ENCODE peak calls at places on chromosomes 7 and 10, in nine cellular contexts. W is AG10803; B is keratinocyte; I is CD8-positive, alpha-beta memory T cell; Q is NB4; R is sigmoid colon; Z is skeletal muscle cell; T is fibroblast of the aortic adventitia; S is lung. J is an unnamed sample.

GRCh38 chr10:133045556-133046483 is 41.9 kb upstream of the ADGRA1 start:
- DNase-seq in W (no peak), B (no peak), I (no peak), Q (no peak), R (no peak), Z (no peak), T (no peak), S (no peak), J (no peak)

GRCh38 chr7:76282344-76283253 is 19.9 kb upstream of the HSPB1 start:
- DNase-seq in W (no peak), B (no peak), I (peak), Q (no peak), R (no peak), Z (no peak), T (no peak), S (no peak), J (no peak)

GRCh38 chr10:6929157-6929830 is 349.2 kb upstream of the PRKCQ start:
- DNase-seq in W (no peak), B (no peak), I (no peak), Q (peak), R (no peak), Z (no peak), T (no peak), S (no peak), J (no peak)

GRCh38 chr10:17617031-17617911 is at the start of gene HACD1:
- DNase-seq in W (peak), B (no peak), I (peak), Q (peak), R (peak), Z (peak), T (peak), S (peak), J (peak)

GRCh38 chr10:88473989-88474883 is 108.9 kb downstream of the RNLS start:
- DNase-seq in W (no peak), B (peak), I (no peak), Q (no peak), R (no peak), Z (no peak), T (no peak), S (peak), J (peak)

GRCh38 chr10:70805619-70806215 is 10.0 kb upstream of the SGPL1 start:
- DNase-seq in W (no peak), B (no peak), I (no peak), Q (no peak), R (no peak), Z (no peak), T (no peak), S (no peak), J (no peak)

GRCh38 chr10:119608316-119609155 is 11.8 kb upstream of the TIAL1 start:
- DNase-seq in W (peak), B (no peak), I (peak), Q (peak), R (peak), Z (no peak), T (peak), S (peak), J (peak)

GRCh38 chr10:114766470-114766869 is 55.1 kb upstream of the FHIP2A start:
- DNase-seq in W (no peak), B (no peak), I (no peak), Q (no peak), R (no peak), Z (no peak), T (no peak), S (no peak), J (no peak)

GRCh38 chr10:31004611-31005193 is 27.0 kb downstream of the ZNF438 start:
- DNase-seq in W (peak), B (no peak), I (no peak), Q (peak), R (no peak), Z (peak), T (peak), S (no peak), J (peak)

GRCh38 chr10:119118231-119118630 is 14.3 kb downstream of the DENND10 start:
- DNase-seq in W (no peak), B (no peak), I (no peak), Q (no peak), R (peak), Z (no peak), T (no peak), S (no peak), J (no peak)

GRCh38 chr10:52368725-52369124 is 54.6 kb downstream of the DKK1 start:
- DNase-seq in W (no peak), B (no peak), I (no peak), Q (no peak), R (no peak), Z (no peak), T (no peak), S (no peak), J (no peak)

GRCh38 chr10:78751716-78752115 is 317.1 kb upstream of the ZMIZ1 start:
- DNase-seq in W (no peak), B (no peak), I (no peak), Q (no peak), R (no peak), Z (no peak), T (no peak), S (no peak), J (no peak)

GRCh38 chr10:78202386-78202785 is 168.7 kb downstream of the RPS24 start:
- DNase-seq in W (no peak), B (no peak), I (no peak), Q (no peak), R (no peak), Z (no peak), T (no peak), S (no peak), J (no peak)

GRCh38 chr7:1781369-1781768 is 111.3 kb downstream of the ELFN1 start:
- DNase-seq in W (no peak), B (no peak), I (no peak), Q (no peak), R (no peak), Z (no peak), T (no peak), S (no peak), J (no peak)

GRCh38 chr10:34689053-34689452 is 126.0 kb downstream of the PARD3 start:
- DNase-seq in W (peak), B (no peak), I (no peak), Q (no peak), R (no peak), Z (no peak), T (peak), S (no peak), J (peak)

GRCh38 chr7:1242601-1243289 is 10.1 kb downstream of the UNCX start:
- DNase-seq in W (no peak), B (no peak), I (no peak), Q (no peak), R (no peak), Z (no peak), T (no peak), S (no peak), J (no peak)

GRCh38 chr10:119007211-119007574 is 22.3 kb upstream of the NANOS1 start:
- DNase-seq in W (no peak), B (no peak), I (no peak), Q (no peak), R (no peak), Z (no peak), T (no peak), S (no peak), J (no peak)

GRCh38 chr7:134710854-134711624 is 64.4 kb downstream of the BPGM start:
- DNase-seq in W (no peak), B (no peak), I (peak), Q (no peak), R (no peak), Z (no peak), T (no peak), S (no peak), J (no peak)

GRCh38 chr10:49518982-49519578 is 19.8 kb downstream of the ERCC6 start:
- DNase-seq in W (peak), B (no peak), I (no peak), Q (peak), R (no peak), Z (peak), T (peak), S (no peak), J (peak)

GRCh38 chr10:96450514-96451207 is 63.1 kb downstream of the TLL2 start:
- DNase-seq in W (no peak), B (no peak), I (no peak), Q (no peak), R (no peak), Z (no peak), T (no peak), S (no peak), J (no peak)

GRCh38 chr10:12614390-12615003 is 265.1 kb downstream of the CAMK1D start:
- DNase-seq in W (no peak), B (no peak), I (no peak), Q (no peak), R (no peak), Z (no peak), T (no peak), S (no peak), J (no peak)

GRCh38 chr10:123361832-123362231 is 207.6 kb downstream of the BUB3 start:
- DNase-seq in W (no peak), B (no peak), I (no peak), Q (no peak), R (no peak), Z (no peak), T (no peak), S (no peak), J (no peak)

GRCh38 chr7:45586748-45587520 is 12.8 kb downstream of the ADCY1 start:
- DNase-seq in W (no peak), B (no peak), I (no peak), Q (no peak), R (peak), Z (no peak), T (no peak), S (no peak), J (no peak)

GRCh38 chr10:62244785-62245595 is 23.7 kb downstream of the RTKN2 start:
- DNase-seq in W (peak), B (no peak), I (peak), Q (peak), R (no peak), Z (no peak), T (peak), S (no peak), J (peak)

GRCh38 chr7:140200102-140200989 is 23.6 kb upstream of the KDM7A start:
- DNase-seq in W (peak), B (peak), I (no peak), Q (no peak), R (peak), Z (no peak), T (peak), S (no peak), J (no peak)

GRCh38 chr7:141652691-141653090 is 49.3 kb downstream of the DENND11 start:
- DNase-seq in W (no peak), B (no peak), I (no peak), Q (no peak), R (no peak), Z (no peak), T (no peak), S (no peak), J (no peak)

GRCh38 chr7:47255007-47255406 is 326.9 kb downstream of the TNS3 start:
- DNase-seq in W (no peak), B (no peak), I (no peak), Q (no peak), R (no peak), Z (no peak), T (no peak), S (no peak), J (no peak)

GRCh38 chr7:112202819-112203218 is 3.4 kb downstream of the DOCK4 start:
- DNase-seq in W (no peak), B (no peak), I (no peak), Q (peak), R (peak), Z (no peak), T (peak), S (peak), J (no peak)

GRCh38 chr7:90538405-90538804 is 57.7 kb upstream of the CDK14 start:
- DNase-seq in W (no peak), B (no peak), I (no peak), Q (no peak), R (no peak), Z (no peak), T (no peak), S (no peak), J (no peak)

GRCh38 chr10:90738885-90739284 is 119.0 kb downstream of the HTR7 start:
- DNase-seq in W (no peak), B (no peak), I (no peak), Q (no peak), R (no peak), Z (no peak), T (no peak), S (no peak), J (no peak)

GRCh38 chr7:98212532-98213041 is 1.3 kb downstream of the BHLHA15 start:
- DNase-seq in W (no peak), B (no peak), I (no peak), Q (no peak), R (peak), Z (no peak), T (no peak), S (no peak), J (no peak)

GRCh38 chr10:102645388-102645740 is 1.1 kb downstream of the TRIM8 start:
- DNase-seq in W (no peak), B (no peak), I (peak), Q (peak), R (peak), Z (no peak), T (no peak), S (peak), J (peak)

GRCh38 chr10:5659702-5660528 is 6.5 kb downstream of the ASB13 start:
- DNase-seq in W (peak), B (peak), I (no peak), Q (peak), R (no peak), Z (peak), T (peak), S (peak), J (peak)

GRCh38 chr10:101215397-101216206 is 13.7 kb downstream of the LBX1 start:
- DNase-seq in W (no peak), B (no peak), I (no peak), Q (no peak), R (no peak), Z (no peak), T (no peak), S (no peak), J (no peak)

GRCh38 chr10:101216631-101217425 is 12.4 kb downstream of the LBX1 start:
- DNase-seq in W (no peak), B (no peak), I (no peak), Q (no peak), R (no peak), Z (no peak), T (no peak), S (no peak), J (no peak)

GRCh38 chr10:101217450-101218281 is 11.6 kb downstream of the LBX1 start:
- DNase-seq in W (peak), B (no peak), I (no peak), Q (no peak), R (no peak), Z (no peak), T (no peak), S (no peak), J (no peak)

GRCh38 chr10:101214446-101215396 is 14.5 kb downstream of the LBX1 start:
- DNase-seq in W (no peak), B (peak), I (peak), Q (peak), R (no peak), Z (no peak), T (peak), S (peak), J (peak)

DNA sequence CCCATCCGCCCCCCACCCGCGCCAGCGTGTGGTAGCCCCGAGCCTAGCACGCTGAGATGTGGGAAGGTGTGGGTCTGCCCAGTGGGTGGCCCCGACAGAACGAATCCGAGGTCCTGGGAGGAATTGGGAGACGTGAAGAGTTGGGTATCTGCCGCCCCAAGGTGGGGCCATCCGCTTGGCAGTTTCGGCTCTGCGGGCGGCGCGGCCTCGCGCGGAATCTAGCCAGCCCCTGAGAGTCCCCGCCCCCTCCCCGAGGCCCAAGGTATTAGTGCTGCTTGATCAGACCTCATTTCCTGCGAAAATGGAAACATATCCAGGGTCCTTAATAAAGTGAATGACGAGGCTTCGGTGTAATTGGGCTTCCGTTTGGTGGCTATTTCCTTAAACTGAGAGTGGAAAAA is 13.1 kb downstream of the LBX1 start:
- DNase-seq in W (no peak), B (no peak), I (no peak), Q (no peak), R (no peak), Z (no peak), T (no peak), S (no peak), J (no peak)
- H3K4me3 ChIP-seq in W (no peak), B (no peak), I (no peak), Q (no peak), R (no peak), Z (no peak), T (no peak), S (no peak), J (no peak)

GRCh38 chr7:128104109-128104742 is 73.0 kb upstream of the LRRC4 start:
- DNase-seq in W (peak), B (no peak), I (no peak), Q (peak), R (no peak), Z (peak), T (peak), S (no peak), J (no peak)
- H3K4me3 ChIP-seq in W (peak), B (no peak), I (peak), Q (peak), R (peak), Z (peak), T (peak), S (no peak), J (no peak)

GRCh38 chr7:128444242-128444641 is 11.4 kb upstream of the HILPDA start:
- DNase-seq in W (no peak), B (no peak), I (no peak), Q (no peak), R (no peak), Z (no peak), T (no peak), S (no peak), J (no peak)
- H3K4me3 ChIP-seq in W (no peak), B (no peak), I (no peak), Q (no peak), R (no peak), Z (no peak), T (no peak), S (no peak), J (no peak)

GRCh38 chr7:42227931-42228591 is 8.9 kb downstream of the GLI3 start:
- DNase-seq in W (no peak), B (no peak), I (no peak), Q (no peak), R (peak), Z (no peak), T (peak), S (no peak), J (no peak)
- H3K4me3 ChIP-seq in W (peak), B (peak), I (no peak), Q (no peak), R (peak), Z (peak), T (peak), S (peak), J (no peak)

DNA sequence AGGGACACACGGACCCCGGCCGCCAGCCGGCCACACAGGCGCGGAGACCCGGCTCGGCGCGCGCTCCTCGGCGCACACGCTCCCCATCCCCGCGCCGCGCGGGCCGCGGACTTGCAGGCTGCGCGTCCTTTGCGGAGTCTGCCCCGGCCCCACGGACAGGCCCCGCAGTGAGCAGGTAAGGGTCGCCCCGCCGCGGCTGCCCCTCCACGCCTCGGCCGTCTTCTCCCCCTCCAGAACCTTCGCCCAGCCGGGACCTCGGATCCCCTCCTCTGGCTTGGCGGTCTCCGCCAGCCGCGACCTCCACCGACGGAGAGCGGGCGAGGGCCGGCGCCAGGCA is 364 bp downstream of the ADCYAP1R1 start:
- DNase-seq in W (no peak), B (no peak), I (no peak), Q (no peak), R (no peak), Z (no peak), T (no peak), S (no peak), J (no peak)
- H3K4me3 ChIP-seq in W (no peak), B (no peak), I (no peak), Q (no peak), R (peak), Z (no peak), T (no peak), S (peak), J (no peak)

GRCh38 chr10:23171232-23171876 is 20.8 kb upstream of the PTF1A start:
- DNase-seq in W (peak), B (no peak), I (no peak), Q (peak), R (no peak), Z (no peak), T (peak), S (no peak), J (peak)
- H3K4me3 ChIP-seq in W (no peak), B (no peak), I (no peak), Q (no peak), R (no peak), Z (no peak), T (no peak), S (no peak), J (no peak)

GRCh38 chr7:116509982-116510579 is 10.5 kb downstream of the CAV2 start:
- DNase-seq in W (peak), B (no peak), I (no peak), Q (no peak), R (no peak), Z (no peak), T (no peak), S (no peak), J (no peak)

GRCh38 chr7:116512524-116513188 is 12.2 kb upstream of the CAV1 start:
- DNase-seq in W (peak), B (no peak), I (no peak), Q (no peak), R (no peak), Z (no peak), T (peak), S (no peak), J (peak)

GRCh38 chr7:116515584-116515983 is 9.3 kb upstream of the CAV1 start:
- DNase-seq in W (no peak), B (no peak), I (no peak), Q (no peak), R (no peak), Z (no peak), T (no peak), S (no peak), J (no peak)

GRCh38 chr7:116511552-116512523 is 12.3 kb downstream of the CAV2 start:
- DNase-seq in W (peak), B (no peak), I (no peak), Q (peak), R (no peak), Z (no peak), T (no peak), S (no peak), J (peak)

GRCh38 chr7:116510795-116511194 is 11.3 kb downstream of the CAV2 start:
- DNase-seq in W (no peak), B (no peak), I (no peak), Q (no peak), R (no peak), Z (no peak), T (no peak), S (no peak), J (no peak)
- H3K4me3 ChIP-seq in W (no peak), B (no peak), I (no peak), Q (no peak), R (no peak), Z (no peak), T (no peak), S (no peak), J (no peak)

GRCh38 chr7:114930829-114931655 is 9.1 kb downstream of the MDFIC start:
- DNase-seq in W (no peak), B (no peak), I (no peak), Q (peak), R (no peak), Z (no peak), T (peak), S (no peak), J (no peak)
- H3K4me3 ChIP-seq in W (no peak), B (no peak), I (peak), Q (no peak), R (no peak), Z (no peak), T (no peak), S (no peak), J (no peak)

DNA sequence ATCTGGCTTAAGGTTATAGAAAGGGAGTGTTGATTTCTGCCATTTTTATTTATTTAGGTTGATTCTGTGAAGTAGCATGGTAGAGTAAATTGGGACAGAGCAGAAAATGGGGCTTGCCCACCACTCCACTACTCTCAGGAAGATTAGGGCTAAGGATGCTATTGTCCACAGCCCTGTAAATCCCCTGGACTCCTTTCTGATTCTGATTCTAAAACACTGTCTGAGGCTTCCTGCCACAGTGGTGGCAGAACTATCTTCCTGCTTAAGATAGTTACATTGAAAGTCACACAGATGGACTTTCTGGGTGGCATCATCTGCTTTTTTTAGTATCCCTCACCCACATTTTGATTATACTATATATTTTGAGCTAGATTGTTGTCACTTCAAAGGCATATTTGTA is 50.0 kb downstream of the SPAM1 start:
- DNase-seq in W (no peak), B (no peak), I (no peak), Q (no peak), R (no peak), Z (no peak), T (no peak), S (no peak), J (no peak)
- H3K4me3 ChIP-seq in W (no peak), B (no peak), I (no peak), Q (no peak), R (no peak), Z (no peak), T (no peak), S (no peak), J (no peak)

GRCh38 chr7:25597881-25598456 is 369.7 kb upstream of the NPVF start:
- DNase-seq in W (no peak), B (no peak), I (no peak), Q (peak), R (no peak), Z (no peak), T (no peak), S (no peak), J (no peak)

GRCh38 chr7:25596443-25596842 is 368.2 kb upstream of the NPVF start:
- DNase-seq in W (no peak), B (no peak), I (no peak), Q (no peak), R (no peak), Z (no peak), T (no peak), S (no peak), J (no peak)

GRCh38 chr7:25594728-25595127 is 366.4 kb upstream of the NPVF start:
- DNase-seq in W (no peak), B (no peak), I (no peak), Q (no peak), R (no peak), Z (no peak), T (no peak), S (no peak), J (no peak)

GRCh38 chr7:25594122-25594521 is 365.8 kb upstream of the NPVF start:
- DNase-seq in W (no peak), B (no peak), I (no peak), Q (no peak), R (no peak), Z (no peak), T (no peak), S (no peak), J (no peak)

GRCh38 chr7:25595931-25596330 is 367.6 kb upstream of the NPVF start:
- DNase-seq in W (no peak), B (no peak), I (no peak), Q (no peak), R (no peak), Z (no peak), T (no peak), S (no peak), J (no peak)
- H3K4me3 ChIP-seq in W (no peak), B (no peak), I (no peak), Q (no peak), R (no peak), Z (no peak), T (no peak), S (no peak), J (no peak)